ENCODE peak calls at places on chromosomes 1 and 21, in nine cellular contexts. B is left lung, M is heart left ventricle, E is prostate gland, C is astrocyte, G is upper lobe of right lung, O is hepatocyte, U is fibroblast of lung, P is BE2C. V is an unnamed sample. For H3K27me3, the result is how much of the 10 kb centered on the place peaks cover.

GRCh38 chr1:57722285-57722978 is 298.6 kb upstream of the DAB1 start:
- DNase-seq in B (no peak), M (no peak), E (no peak), C (no peak), G (no peak), O (no peak), U (no peak), P (no peak), V (no peak)

GRCh38 chr1:21277178-21277577 is 13.1 kb downstream of the ECE1 start:
- DNase-seq in B (no peak), M (no peak), E (no peak), C (no peak), G (no peak), O (no peak), U (no peak), P (no peak), V (no peak)

GRCh38 chr1:63316540-63316939 is 5.8 kb upstream of the FOXD3 start:
- DNase-seq in B (no peak), M (no peak), E (no peak), C (no peak), G (no peak), O (no peak), U (no peak), P (no peak), V (no peak)

GRCh38 chr1:61812916-61813315 is 70.6 kb downstream of the PATJ start:
- DNase-seq in B (no peak), M (no peak), E (no peak), C (no peak), G (no peak), O (no peak), U (peak), P (no peak), V (no peak)

GRCh38 chr1:117210831-117211261 is at the start of gene VTCN1:
- DNase-seq in B (peak), M (no peak), E (peak), C (no peak), G (peak), O (peak), U (no peak), P (no peak), V (no peak)

GRCh38 chr1:154751690-154752089 is 118.4 kb downstream of the KCNN3 start:
- DNase-seq in B (no peak), M (no peak), E (no peak), C (peak), G (no peak), O (peak), U (peak), P (no peak), V (no peak)

GRCh38 chr1:15939181-15940109 is 36.5 kb downstream of the ZBTB17 start:
- DNase-seq in B (no peak), M (no peak), E (peak), C (no peak), G (no peak), O (peak), U (peak), P (peak), V (no peak)

GRCh38 chr21:42112857-42113256 is 41.7 kb downstream of the UMODL1 start:
- DNase-seq in B (no peak), M (no peak), E (no peak), C (peak), G (no peak), O (peak), U (peak), P (no peak), V (no peak)

GRCh38 chr21:37593015-37593414 is 226.4 kb downstream of the DYRK1A start:
- DNase-seq in B (no peak), M (no peak), E (no peak), C (no peak), G (no peak), O (no peak), U (no peak), P (no peak), V (no peak)

GRCh38 chr1:115074839-115075534 is 14.3 kb downstream of the TSPAN2 start:
- DNase-seq in B (no peak), M (no peak), E (no peak), C (peak), G (no peak), O (no peak), U (peak), P (no peak), V (no peak)

GRCh38 chr1:46248122-46248920 is 758 bp downstream of the RAD54L start:
- DNase-seq in B (peak), M (no peak), E (no peak), C (no peak), G (no peak), O (peak), U (peak), P (peak), V (no peak)

GRCh38 chr21:38171723-38172344 is 85.0 kb upstream of the KCNJ15 start:
- DNase-seq in B (no peak), M (no peak), E (no peak), C (peak), G (no peak), O (peak), U (peak), P (no peak), V (no peak)

GRCh38 chr1:205350626-205351235 is 6.0 kb downstream of the KLHDC8A start:
- DNase-seq in B (no peak), M (no peak), E (no peak), C (no peak), G (peak), O (no peak), U (no peak), P (no peak), V (no peak)

GRCh38 chr1:80064524-80064923 is 1058.0 kb upstream of the ADGRL4 start:
- DNase-seq in B (no peak), M (no peak), E (no peak), C (peak), G (no peak), O (no peak), U (peak), P (no peak), V (no peak)

GRCh38 chr1:54475357-54476230 is 69.4 kb upstream of the SSBP3 start:
- DNase-seq in B (no peak), M (no peak), E (no peak), C (no peak), G (no peak), O (peak), U (no peak), P (peak), V (no peak)

GRCh38 chr1:78677788-78678187 is 28.2 kb downstream of the IFI44 start:
- DNase-seq in B (no peak), M (no peak), E (no peak), C (no peak), G (no peak), O (no peak), U (no peak), P (no peak), V (no peak)

GRCh38 chr1:91440845-91441244 is 36.2 kb upstream of the HFM1 start:
- DNase-seq in B (no peak), M (no peak), E (no peak), C (no peak), G (no peak), O (no peak), U (no peak), P (no peak), V (no peak)

GRCh38 chr21:33254766-33255165 is 11.4 kb upstream of the IL10RB start:
- DNase-seq in B (no peak), M (no peak), E (no peak), C (no peak), G (no peak), O (no peak), U (no peak), P (no peak), V (no peak)

GRCh38 chr1:165536016-165536415 is 7.8 kb upstream of the LRRC52 start:
- DNase-seq in B (no peak), M (no peak), E (no peak), C (no peak), G (no peak), O (no peak), U (no peak), P (no peak), V (no peak)

GRCh38 chr1:232250838-232251237 is 379.1 kb downstream of the SIPA1L2 start:
- DNase-seq in B (no peak), M (no peak), E (no peak), C (no peak), G (no peak), O (no peak), U (no peak), P (no peak), V (no peak)

GRCh38 chr1:76835203-76835602 is 32.1 kb upstream of the ST6GALNAC5 start:
- DNase-seq in B (no peak), M (no peak), E (no peak), C (peak), G (no peak), O (no peak), U (peak), P (no peak), V (no peak)

GRCh38 chr1:119371800-119372199 is 3.2 kb downstream of the HAO2 start:
- DNase-seq in B (no peak), M (no peak), E (no peak), C (no peak), G (no peak), O (no peak), U (no peak), P (no peak), V (no peak)

GRCh38 chr1:74247881-74248528 is 12.8 kb downstream of the TNNI3K start:
- DNase-seq in B (no peak), M (peak), E (no peak), C (no peak), G (no peak), O (no peak), U (no peak), P (no peak), V (no peak)

DNA sequence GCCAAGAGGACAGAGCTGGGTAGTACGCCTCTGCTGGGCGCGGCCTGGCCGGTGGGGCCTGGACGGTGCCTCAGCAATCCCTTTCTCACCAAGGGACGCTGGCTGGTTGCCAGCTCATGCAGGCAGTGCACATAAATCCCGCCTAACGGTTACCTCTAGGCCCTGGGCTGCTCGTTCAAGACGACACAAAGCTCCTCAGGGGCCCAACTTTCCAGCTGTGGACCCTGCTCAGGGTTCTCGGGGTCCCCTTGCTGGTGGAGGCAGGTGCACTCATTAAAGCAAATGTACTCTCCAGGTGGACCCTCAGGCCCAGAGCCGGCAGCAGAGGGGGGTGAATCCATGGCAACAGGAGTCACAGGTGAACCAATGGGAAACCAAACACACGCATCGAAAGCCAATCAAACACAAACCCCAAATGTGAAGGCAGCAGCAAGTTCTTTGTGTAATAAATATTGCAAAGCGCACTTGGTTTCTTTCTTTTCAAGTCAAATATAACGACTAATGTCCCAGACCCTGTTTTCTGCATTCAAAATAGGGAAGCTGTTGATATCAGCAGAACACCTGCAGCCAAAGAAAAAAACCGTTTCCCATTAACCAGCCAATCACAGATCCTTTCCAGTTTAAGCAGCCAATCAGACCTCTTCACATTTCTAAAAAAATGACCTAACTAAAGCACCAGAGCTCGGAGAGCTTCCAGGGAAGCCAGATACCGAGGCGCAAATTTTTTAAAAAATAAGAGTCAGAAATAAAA is 26.1 kb upstream of the CLSTN1 start:
- DNase-seq in B (no peak), M (no peak), E (no peak), C (no peak), G (no peak), O (no peak), U (no peak), P (no peak), V (no peak)
- H3K4me3 ChIP-seq in B (no peak), M (no peak), E (no peak), C (no peak), G (no peak), O (no peak), U (no peak), P (no peak), V (no peak)

DNA sequence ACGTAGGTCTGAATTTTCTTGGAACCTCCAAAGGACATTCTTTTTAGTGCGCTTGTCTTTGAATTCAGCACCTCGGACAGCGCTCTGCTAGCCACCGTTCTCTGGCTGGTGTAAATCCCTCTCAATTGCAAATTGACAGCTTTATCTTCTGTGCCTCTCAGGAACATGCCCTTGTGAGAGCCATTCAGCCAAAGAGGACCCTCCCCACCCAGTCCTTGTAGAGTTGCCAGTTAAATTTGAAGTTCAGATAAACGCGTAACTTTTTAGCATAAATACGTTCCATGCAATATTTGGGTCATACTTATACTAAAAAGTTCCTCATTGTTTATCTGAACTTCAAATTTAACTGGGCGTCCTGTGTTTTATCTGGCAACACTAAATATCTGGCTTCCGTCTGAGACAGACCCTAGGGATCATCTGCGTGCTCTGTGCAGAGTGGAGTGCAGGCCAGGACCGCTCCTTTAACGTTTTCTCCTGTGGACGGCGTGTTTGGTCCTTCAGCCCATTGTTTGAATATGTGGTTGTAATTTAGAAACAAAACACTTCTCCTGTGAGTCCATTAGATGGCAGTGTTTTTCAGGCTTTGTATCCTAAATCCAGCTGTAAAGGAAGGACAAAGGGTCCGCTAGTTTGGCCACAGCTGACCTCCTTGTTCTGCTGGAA is 7.0 kb downstream of the KCNAB2 start:
- DNase-seq in B (no peak), M (peak), E (peak), C (peak), G (no peak), O (peak), U (peak), P (peak), V (no peak)
- TF ChIP-seq CTCF in B (no peak), M (peak), E (no peak), C (peak), G (peak), O (peak), U (peak), P (peak), V (peak)

DNA sequence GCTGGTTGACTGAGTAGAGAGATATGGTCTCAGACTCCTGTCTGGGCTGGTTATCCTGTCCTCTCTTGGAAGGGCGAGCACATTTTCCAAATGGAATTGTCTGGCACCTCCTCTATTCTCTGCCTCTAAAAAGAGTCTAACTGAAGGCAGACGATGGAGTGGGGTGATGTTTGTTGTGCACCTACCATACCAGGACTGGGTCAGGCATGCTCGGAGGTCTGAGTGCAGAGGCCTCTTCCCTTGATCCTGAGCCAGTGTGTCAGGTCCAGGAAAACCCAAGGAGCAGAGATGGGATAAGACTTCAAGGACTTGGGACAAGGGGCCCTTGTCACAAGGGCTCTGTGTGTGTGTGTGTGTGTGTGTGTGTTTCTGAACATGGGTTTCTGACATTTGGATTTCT is 276.1 kb downstream of the FOXD2 start:
- DNase-seq in B (no peak), M (no peak), E (no peak), C (no peak), G (no peak), O (no peak), U (no peak), P (no peak), V (no peak)
- H3K27me3 ChIP-seq in B (half or more), M (half or more), E (under half), C (half or more), G (half or more), O (half or more), U (under half), P (half or more), V (under half)

DNA sequence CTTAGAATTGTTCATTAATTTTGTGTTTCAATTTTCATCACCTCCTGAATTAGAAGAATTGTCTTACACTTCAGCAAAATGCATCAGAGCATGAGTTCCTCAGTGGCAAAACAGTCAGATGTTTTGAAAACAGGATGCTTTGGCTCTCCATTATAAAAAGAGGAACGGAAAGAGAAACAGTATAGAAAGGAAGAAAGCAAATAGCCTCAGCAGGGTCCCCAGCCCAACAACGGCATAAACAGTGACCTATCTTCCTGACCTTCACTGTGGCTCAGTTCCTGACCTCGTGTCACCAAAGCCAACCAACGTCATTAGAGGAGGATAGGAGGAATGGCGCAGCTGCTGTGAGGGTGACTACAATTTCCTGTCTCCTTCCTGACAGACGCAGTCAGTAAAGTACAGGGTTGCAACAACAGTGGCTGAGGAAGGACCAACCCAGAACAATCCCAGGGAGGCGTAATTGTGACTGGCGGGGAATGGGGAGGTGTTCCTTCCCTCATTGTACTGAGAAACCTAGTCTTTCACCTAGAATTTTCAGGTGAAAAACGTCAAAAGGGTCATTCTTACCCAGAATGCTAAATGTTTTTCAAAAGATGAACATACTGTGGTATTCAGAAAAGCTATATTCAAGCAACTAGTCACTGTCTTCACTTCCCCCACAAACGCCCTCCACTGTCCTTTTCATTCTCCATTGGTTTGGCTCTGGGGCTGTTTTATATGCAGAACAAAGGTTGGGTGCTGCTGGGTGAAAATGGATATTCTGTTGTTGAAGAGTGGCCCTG is 197.9 kb upstream of the SGIP1 start:
- DNase-seq in B (peak), M (peak), E (peak), C (no peak), G (peak), O (no peak), U (no peak), P (no peak), V (no peak)
- H3K4me3 ChIP-seq in B (peak), M (peak), E (peak), C (no peak), G (peak), O (no peak), U (no peak), P (no peak), V (peak)

GRCh38 chr1:179953974-179954493 is 576 bp upstream of the CEP350 start:
- DNase-seq in B (peak), M (peak), E (no peak), C (no peak), G (no peak), O (peak), U (no peak), P (peak), V (no peak)
- TF ChIP-seq CTCF in B (no peak), M (no peak), E (no peak), C (peak), G (no peak), O (no peak), U (no peak), P (peak), V (peak)

DNA sequence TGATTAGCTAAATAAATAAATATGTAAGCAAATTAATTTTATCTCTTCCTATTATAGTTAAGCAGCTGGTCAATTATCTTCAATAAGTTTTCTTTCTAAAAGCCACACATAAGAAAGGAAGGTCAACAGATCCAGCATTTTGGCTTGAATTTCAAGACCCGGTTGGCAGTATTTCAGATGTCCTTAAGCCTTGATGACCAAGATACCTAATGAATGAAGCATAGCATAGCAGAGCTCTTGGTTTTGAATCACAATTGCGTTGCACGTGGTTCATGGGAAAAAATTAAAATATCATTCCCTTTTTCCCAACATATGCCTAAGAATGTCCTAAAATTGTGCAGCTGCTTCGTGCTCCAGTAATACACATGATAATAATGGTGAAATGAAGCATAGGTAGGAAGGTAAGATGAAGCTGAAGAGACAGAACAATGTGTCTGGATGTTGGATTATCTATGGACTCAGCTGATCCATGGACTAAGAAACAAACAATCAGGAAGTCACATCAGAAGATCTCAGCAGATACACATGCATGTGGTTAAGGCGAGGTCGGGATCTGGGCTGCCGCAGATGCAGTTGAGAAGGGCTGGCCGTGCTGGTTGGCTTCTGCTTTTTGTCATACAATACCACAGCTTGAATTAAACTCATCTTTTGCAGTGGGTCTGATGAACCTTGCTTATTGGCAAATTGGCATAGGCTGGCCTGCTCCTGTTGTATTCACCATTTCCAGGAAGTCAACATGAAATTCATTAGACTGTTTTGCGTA is 284.9 kb upstream of the RUNX1 start:
- DNase-seq in B (no peak), M (no peak), E (no peak), C (no peak), G (peak), O (no peak), U (no peak), P (no peak), V (no peak)
- H3K27me3 ChIP-seq in B (under half), M (under half), E (under half), C (under half), G (under half), O (under half), U (under half), P (under half), V (under half)